ENCODE peak calls at places on chromosome 21, in ten cellular contexts. One of them, this sample, is unnamed.

GRCh38 chr21:18760247-18760646 is 356.7 kb upstream of the TMPRSS15 start:
- DNase-seq in testis: no peak
- DNase-seq in ovary: no peak
- DNase-seq in prostate gland: no peak
- DNase-seq in right lobe of liver: no peak
- DNase-seq in Peyer's patch: no peak
- DNase-seq in uterus: no peak
- DNase-seq in spleen: no peak
- DNase-seq in lower leg skin: no peak
- DNase-seq in K562: no peak
- DNase-seq in this sample: no peak

GRCh38 chr21:32705901-32706300 is 21.9 kb downstream of the SYNJ1 start:
- DNase-seq in testis: no peak
- DNase-seq in ovary: no peak
- DNase-seq in prostate gland: no peak
- DNase-seq in right lobe of liver: no peak
- DNase-seq in Peyer's patch: no peak
- DNase-seq in uterus: no peak
- DNase-seq in spleen: no peak
- DNase-seq in lower leg skin: no peak
- DNase-seq in K562: no peak
- DNase-seq in this sample: no peak

GRCh38 chr21:33622253-33622652 is 19.3 kb downstream of the CRYZL1 start:
- DNase-seq in testis: no peak
- DNase-seq in ovary: no peak
- DNase-seq in prostate gland: no peak
- DNase-seq in right lobe of liver: no peak
- DNase-seq in Peyer's patch: no peak
- DNase-seq in uterus: no peak
- DNase-seq in spleen: no peak
- DNase-seq in lower leg skin: no peak
- DNase-seq in K562: no peak
- DNase-seq in this sample: no peak

GRCh38 chr21:35377505-35378090 is 328.5 kb upstream of the RUNX1 start:
- DNase-seq in testis: no peak
- DNase-seq in ovary: no peak
- DNase-seq in prostate gland: no peak
- DNase-seq in right lobe of liver: no peak
- DNase-seq in Peyer's patch: no peak
- DNase-seq in uterus: no peak
- DNase-seq in spleen: no peak
- DNase-seq in lower leg skin: no peak
- DNase-seq in K562: no peak
- DNase-seq in this sample: no peak

GRCh38 chr21:19553930-19554615 is 1150.5 kb upstream of the TMPRSS15 start:
- DNase-seq in testis: no peak
- DNase-seq in ovary: no peak
- DNase-seq in prostate gland: no peak
- DNase-seq in right lobe of liver: no peak
- DNase-seq in Peyer's patch: no peak
- DNase-seq in uterus: no peak
- DNase-seq in spleen: no peak
- DNase-seq in lower leg skin: no peak
- DNase-seq in K562: no peak
- DNase-seq in this sample: no peak

GRCh38 chr21:38489729-38490128 is 8.5 kb downstream of the ERG start:
- DNase-seq in testis: no peak
- DNase-seq in ovary: no peak
- DNase-seq in prostate gland: no peak
- DNase-seq in right lobe of liver: no peak
- DNase-seq in Peyer's patch: no peak
- DNase-seq in uterus: no peak
- DNase-seq in spleen: no peak
- DNase-seq in lower leg skin: no peak
- DNase-seq in K562: no peak
- DNase-seq in this sample: no peak

GRCh38 chr21:21997390-21998333 is 999.5 kb downstream of the NCAM2 start:
- DNase-seq in testis: no peak
- DNase-seq in ovary: no peak
- DNase-seq in prostate gland: no peak
- DNase-seq in right lobe of liver: no peak
- DNase-seq in Peyer's patch: no peak
- DNase-seq in uterus: no peak
- DNase-seq in spleen: no peak
- DNase-seq in lower leg skin: no peak
- DNase-seq in K562: no peak
- DNase-seq in this sample: no peak

GRCh38 chr21:15212214-15212613 is 147.4 kb upstream of the NRIP1 start:
- DNase-seq in testis: no peak
- DNase-seq in ovary: no peak
- DNase-seq in prostate gland: no peak
- DNase-seq in right lobe of liver: no peak
- DNase-seq in Peyer's patch: no peak
- DNase-seq in uterus: no peak
- DNase-seq in spleen: no peak
- DNase-seq in lower leg skin: no peak
- DNase-seq in K562: no peak
- DNase-seq in this sample: no peak

GRCh38 chr21:27057997-27058396 is 91.1 kb upstream of the ADAMTS5 start:
- DNase-seq in testis: no peak
- DNase-seq in ovary: no peak
- DNase-seq in prostate gland: no peak
- DNase-seq in right lobe of liver: no peak
- DNase-seq in Peyer's patch: no peak
- DNase-seq in uterus: no peak
- DNase-seq in spleen: no peak
- DNase-seq in lower leg skin: no peak
- DNase-seq in K562: no peak
- DNase-seq in this sample: no peak

DNA sequence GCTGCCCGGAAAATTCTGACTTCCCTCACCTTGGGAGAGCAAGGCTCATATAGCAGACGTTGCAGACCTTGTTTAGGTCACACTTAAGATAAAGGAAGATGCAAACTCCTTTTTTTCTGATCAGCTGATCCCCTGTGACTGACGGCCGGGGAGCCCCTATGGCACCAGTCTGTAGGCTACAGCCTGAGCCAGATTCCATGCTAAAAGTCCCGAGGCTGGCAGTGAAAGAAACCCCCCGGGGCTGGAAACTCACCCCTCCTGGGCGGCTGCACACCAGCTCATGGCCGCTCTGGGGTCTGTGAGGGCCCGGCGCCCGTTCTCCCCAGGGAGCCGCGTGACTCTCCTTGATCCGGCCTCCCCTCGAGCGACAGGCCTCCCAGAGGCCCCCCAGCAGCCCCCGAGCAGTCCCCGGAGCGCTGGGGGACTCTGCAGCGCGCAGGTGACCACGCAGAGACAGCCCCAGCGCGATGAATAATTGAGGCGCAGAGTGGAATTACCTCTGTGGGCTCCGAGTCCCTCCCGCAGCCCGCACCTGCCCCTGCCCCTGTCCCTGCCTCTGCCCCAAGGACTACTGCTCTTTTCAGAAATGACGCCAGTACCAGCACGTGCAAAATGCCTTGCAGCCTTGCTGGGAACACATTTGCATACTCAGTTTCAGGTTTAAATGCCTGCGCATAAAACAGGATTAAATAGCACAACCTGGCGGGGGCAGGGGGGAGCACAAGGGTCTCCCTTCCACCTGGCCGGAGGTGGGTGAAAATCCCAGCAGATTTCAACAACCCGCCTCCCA is 62.6 kb upstream of the CLDN14 start:
- DNase-seq in testis: no peak
- DNase-seq in ovary: no peak
- DNase-seq in prostate gland: peak
- DNase-seq in right lobe of liver: no peak
- DNase-seq in Peyer's patch: no peak
- DNase-seq in uterus: no peak
- DNase-seq in spleen: no peak
- DNase-seq in lower leg skin: no peak
- DNase-seq in K562: no peak
- DNase-seq in this sample: no peak
- TF ChIP-seq POLR2A in testis: no peak
- TF ChIP-seq POLR2A in ovary: no peak
- TF ChIP-seq POLR2A in prostate gland: no peak
- TF ChIP-seq POLR2A in right lobe of liver: no peak
- TF ChIP-seq POLR2A in Peyer's patch: no peak
- TF ChIP-seq POLR2A in uterus: no peak
- TF ChIP-seq POLR2A in spleen: no peak
- TF ChIP-seq POLR2A in lower leg skin: no peak
- TF ChIP-seq POLR2A in K562: no peak
- TF ChIP-seq POLR2A in this sample: no peak

DNA sequence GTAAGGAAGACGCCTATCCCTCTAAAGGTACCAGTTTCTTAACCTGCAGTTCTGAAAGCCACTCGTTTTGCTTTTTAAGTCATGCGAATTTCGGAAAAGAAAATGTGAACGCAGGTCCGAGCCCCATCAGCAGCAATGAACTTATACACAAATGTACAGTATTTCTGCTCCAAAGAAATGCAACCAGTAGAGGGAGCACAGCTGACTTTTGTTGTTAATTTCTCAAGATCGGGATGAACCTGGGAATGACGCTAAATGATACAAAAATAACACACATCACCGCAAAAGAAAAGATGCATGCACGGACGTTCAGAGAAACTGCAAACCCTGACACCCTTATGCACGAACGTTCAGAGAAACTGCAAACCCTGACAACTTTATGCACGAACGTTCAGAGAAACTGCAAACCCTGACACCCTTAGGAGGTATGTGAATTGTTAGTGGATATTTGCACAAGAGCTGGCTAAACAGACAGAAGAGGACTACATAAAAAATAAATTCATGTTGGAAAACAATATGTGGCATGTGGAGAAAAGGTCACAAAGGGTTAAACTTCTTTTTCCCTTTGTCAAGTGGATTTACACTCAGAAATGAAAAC is 3.5 kb upstream of the TIAM1 start:
- DNase-seq in testis: no peak
- DNase-seq in ovary: no peak
- DNase-seq in prostate gland: no peak
- DNase-seq in right lobe of liver: no peak
- DNase-seq in Peyer's patch: no peak
- DNase-seq in uterus: no peak
- DNase-seq in spleen: no peak
- DNase-seq in lower leg skin: no peak
- DNase-seq in K562: peak
- DNase-seq in this sample: no peak
- TF ChIP-seq CTCF in testis: no peak
- TF ChIP-seq CTCF in ovary: no peak
- TF ChIP-seq CTCF in prostate gland: no peak
- TF ChIP-seq CTCF in right lobe of liver: peak
- TF ChIP-seq CTCF in Peyer's patch: no peak
- TF ChIP-seq CTCF in uterus: no peak
- TF ChIP-seq CTCF in spleen: no peak
- TF ChIP-seq CTCF in lower leg skin: no peak
- TF ChIP-seq CTCF in K562: peak
- TF ChIP-seq CTCF in this sample: no peak

GRCh38 chr21:43925609-43926008 is 60.6 kb downstream of the AGPAT3 start:
- DNase-seq in testis: no peak
- DNase-seq in ovary: no peak
- DNase-seq in prostate gland: no peak
- DNase-seq in right lobe of liver: peak
- DNase-seq in Peyer's patch: no peak
- DNase-seq in uterus: no peak
- DNase-seq in spleen: no peak
- DNase-seq in lower leg skin: no peak
- DNase-seq in K562: no peak
- DNase-seq in this sample: no peak
- H3K4me3 ChIP-seq in testis: no peak
- H3K4me3 ChIP-seq in ovary: no peak
- H3K4me3 ChIP-seq in prostate gland: no peak
- H3K4me3 ChIP-seq in right lobe of liver: no peak
- H3K4me3 ChIP-seq in Peyer's patch: no peak
- H3K4me3 ChIP-seq in uterus: no peak
- H3K4me3 ChIP-seq in spleen: no peak
- H3K4me3 ChIP-seq in lower leg skin: no peak
- H3K4me3 ChIP-seq in K562: no peak
- H3K4me3 ChIP-seq in this sample: no peak

GRCh38 chr21:29072873-29073221 is 601 bp downstream of the CCT8 start:
- DNase-seq in testis: no peak
- DNase-seq in ovary: no peak
- DNase-seq in prostate gland: no peak
- DNase-seq in right lobe of liver: no peak
- DNase-seq in Peyer's patch: no peak
- DNase-seq in uterus: no peak
- DNase-seq in spleen: no peak
- DNase-seq in lower leg skin: no peak
- DNase-seq in K562: no peak
- DNase-seq in this sample: no peak

GRCh38 chr21:29074007-29074376 is 544 bp upstream of the CCT8 start:
- DNase-seq in testis: no peak
- DNase-seq in ovary: no peak
- DNase-seq in prostate gland: no peak
- DNase-seq in right lobe of liver: no peak
- DNase-seq in Peyer's patch: no peak
- DNase-seq in uterus: no peak
- DNase-seq in spleen: no peak
- DNase-seq in lower leg skin: no peak
- DNase-seq in K562: no peak
- DNase-seq in this sample: no peak

GRCh38 chr21:29074783-29075182 is 1.3 kb upstream of the CCT8 start:
- DNase-seq in testis: no peak
- DNase-seq in ovary: no peak
- DNase-seq in prostate gland: no peak
- DNase-seq in right lobe of liver: no peak
- DNase-seq in Peyer's patch: no peak
- DNase-seq in uterus: no peak
- DNase-seq in spleen: no peak
- DNase-seq in lower leg skin: no peak
- DNase-seq in K562: no peak
- DNase-seq in this sample: no peak

GRCh38 chr21:29075706-29076447 is 2.4 kb upstream of the CCT8 start:
- DNase-seq in testis: no peak
- DNase-seq in ovary: no peak
- DNase-seq in prostate gland: no peak
- DNase-seq in right lobe of liver: no peak
- DNase-seq in Peyer's patch: no peak
- DNase-seq in uterus: no peak
- DNase-seq in spleen: no peak
- DNase-seq in lower leg skin: no peak
- DNase-seq in K562: no peak
- DNase-seq in this sample: no peak

DNA sequence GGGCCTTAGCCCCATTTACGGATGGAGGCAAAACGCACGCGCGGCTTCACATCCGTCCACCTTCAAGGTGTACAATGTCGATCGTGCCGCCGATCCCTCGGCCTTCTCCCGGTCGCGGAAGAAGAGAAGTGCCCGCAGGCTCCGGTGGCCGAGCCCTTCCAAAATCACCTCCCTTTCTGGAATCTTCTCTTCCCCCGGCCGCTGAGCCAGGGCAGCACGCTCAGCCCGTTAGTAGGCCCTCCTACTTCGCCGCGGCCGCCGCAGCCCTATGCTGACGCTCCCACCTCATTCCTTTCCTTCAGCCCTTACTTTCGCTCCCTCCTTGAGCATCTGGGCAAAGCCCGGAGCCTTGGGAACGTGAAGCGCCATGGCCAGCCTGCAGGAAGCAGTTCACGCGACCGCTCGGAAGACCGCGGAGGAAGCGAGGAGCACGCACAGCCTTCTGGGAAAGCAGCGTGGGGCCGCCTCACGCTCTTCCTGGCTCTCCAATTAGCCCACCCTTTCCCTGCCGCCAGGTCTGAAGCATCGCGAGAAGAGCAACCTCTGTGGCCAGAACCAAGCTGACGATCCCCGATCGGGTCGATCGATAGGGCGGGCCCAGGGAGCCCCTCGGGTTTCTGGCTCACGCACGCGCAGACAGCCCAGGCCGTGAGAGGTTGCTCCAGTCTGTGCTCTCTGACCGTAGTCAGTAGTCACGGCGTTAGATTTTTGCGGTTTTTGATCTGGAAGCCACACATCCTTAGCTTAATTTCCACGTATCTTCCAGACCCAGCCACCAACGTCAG is at the start of gene CCT8:
- DNase-seq in testis: peak
- DNase-seq in ovary: peak
- DNase-seq in prostate gland: peak
- DNase-seq in right lobe of liver: peak
- DNase-seq in Peyer's patch: peak
- DNase-seq in uterus: peak
- DNase-seq in spleen: peak
- DNase-seq in lower leg skin: peak
- DNase-seq in K562: peak
- DNase-seq in this sample: peak
- TF ChIP-seq POLR2A in testis: peak
- TF ChIP-seq POLR2A in ovary: peak
- TF ChIP-seq POLR2A in prostate gland: peak
- TF ChIP-seq POLR2A in right lobe of liver: peak
- TF ChIP-seq POLR2A in Peyer's patch: peak
- TF ChIP-seq POLR2A in uterus: peak
- TF ChIP-seq POLR2A in spleen: peak
- TF ChIP-seq POLR2A in lower leg skin: peak
- TF ChIP-seq POLR2A in K562: peak
- TF ChIP-seq POLR2A in this sample: peak

This sample was measured in upper lobe of left lung.